ENCODE peak calls at places on chromosomes 2 and 18, in four cellular contexts. V, T, U and S are unnamed samples.

GRCh38 chr2:54366487-54367280 is 89.4 kb upstream of the SPTBN1 start:
- DNase-seq in V (no peak), T (no peak), U (no peak), S (no peak)

GRCh38 chr2:46404181-46404759 is 75.1 kb upstream of the TMEM247 start:
- DNase-seq in V (no peak), T (no peak), U (no peak), S (no peak)

GRCh38 chr2:95525294-95526035 is 40.9 kb upstream of the TRIM43B start:
- DNase-seq in V (no peak), T (peak; percentile 11), U (no peak), S (no peak)

GRCh38 chr2:27956895-27957294 is 66.4 kb downstream of the BABAM2 start:
- DNase-seq in V (no peak), T (no peak), U (no peak), S (no peak)

GRCh38 chr2:69817739-69818494 is 11.5 kb upstream of the GMCL1 start:
- DNase-seq in V (no peak), T (peak; percentile 16), U (no peak), S (no peak)

GRCh38 chr2:190563109-190563508 is 28.6 kb upstream of the NEMP2 start:
- DNase-seq in V (no peak), T (no peak), U (no peak), S (no peak)

GRCh38 chr2:195202163-195202845 is 454.7 kb upstream of the SLC39A10 start:
- DNase-seq in V (no peak), T (no peak), U (no peak), S (no peak)

GRCh38 chr2:196119926-196120325 is 51.3 kb upstream of the DNAH7 start:
- DNase-seq in V (no peak), T (no peak), U (no peak), S (no peak)

GRCh38 chr2:40716879-40717278 is 265.0 kb upstream of the SLC8A1 start:
- DNase-seq in V (no peak), T (no peak), U (no peak), S (no peak)

GRCh38 chr2:217418090-217418489 is 558.2 kb upstream of the TNP1 start:
- DNase-seq in V (no peak), T (no peak), U (no peak), S (no peak)

GRCh38 chr18:62523255-62523588 is 397 bp downstream of the ZCCHC2 start:
- DNase-seq in V (no peak), T (no peak), U (no peak), S (no peak)

GRCh38 chr2:72182547-72183460 is 35.1 kb upstream of the CYP26B1 start:
- DNase-seq in V (no peak), T (no peak), U (no peak), S (no peak)

GRCh38 chr2:5691659-5692529 is at the start of gene SOX11:
- DNase-seq in V (no peak), T (peak; percentile 99), U (no peak), S (no peak)

GRCh38 chr2:162732946-162733698 is 105.4 kb downstream of the KCNH7 start:
- DNase-seq in V (no peak), T (no peak), U (peak; percentile 20), S (no peak)

GRCh38 chr2:120988051-120988707 is 252.5 kb downstream of the GLI2 start:
- DNase-seq in V (no peak), T (no peak), U (no peak), S (no peak)

GRCh38 chr2:236794074-236794473 is 224.4 kb downstream of the ACKR3 start:
- DNase-seq in V (no peak), T (no peak), U (no peak), S (no peak)

GRCh38 chr2:1132328-1132964 is 181.8 kb downstream of the SNTG2 start:
- DNase-seq in V (no peak), T (no peak), U (no peak), S (no peak)

GRCh38 chr2:239139566-239139965 is 261.3 kb downstream of the HDAC4 start:
- DNase-seq in V (no peak), T (no peak), U (no peak), S (no peak)

GRCh38 chr2:99984781-99985525 is 157.4 kb downstream of the AFF3 start:
- DNase-seq in V (no peak), T (peak; percentile 65), U (no peak), S (no peak)

GRCh38 chr2:134240061-134240460 is 13.8 kb upstream of the MGAT5 start:
- DNase-seq in V (no peak), T (no peak), U (no peak), S (no peak)

GRCh38 chr2:149744845-149745244 is 157.3 kb upstream of the MMADHC start:
- DNase-seq in V (no peak), T (no peak), U (no peak), S (no peak)

GRCh38 chr2:118051956-118052355 is 36.3 kb upstream of the INSIG2 start:
- DNase-seq in V (no peak), T (no peak), U (no peak), S (no peak)

GRCh38 chr2:46695283-46695682 is 215.9 kb downstream of the TMEM247 start:
- DNase-seq in V (no peak), T (no peak), U (no peak), S (no peak)

GRCh38 chr2:196331143-196331542 is 159.8 kb upstream of the STK17B start:
- DNase-seq in V (no peak), T (no peak), U (no peak), S (no peak)

GRCh38 chr2:42859006-42859552 is 66.7 kb upstream of the HAAO start:
- DNase-seq in V (peak; percentile 55), T (peak; percentile 86), U (peak; percentile 52), S (peak; percentile 41)

GRCh38 chr18:24600076-24600654 is 139.7 kb downstream of the HRH4 start:
- DNase-seq in V (peak; percentile 11), T (peak; percentile 56), U (no peak), S (peak; percentile 2)

GRCh38 chr2:112644155-112644932 is 1.4 kb upstream of the SLC20A1 start:
- DNase-seq in V (no peak), T (no peak), U (no peak), S (no peak)

GRCh38 chr2:38174646-38175096 is 98.7 kb upstream of the CYP1B1 start:
- DNase-seq in V (no peak), T (no peak), U (no peak), S (no peak)

GRCh38 chr2:228728961-228729360 is 542.1 kb downstream of the PID1 start:
- DNase-seq in V (no peak), T (no peak), U (no peak), S (no peak)

GRCh38 chr2:129877795-129878775 is 101.4 kb upstream of the RAB6C start:
- DNase-seq in V (peak; percentile 30), T (no peak), U (no peak), S (peak; percentile 21)

GRCh38 chr2:174333502-174334277 is 1.1 kb upstream of the SP9 start:
- DNase-seq in V (no peak), T (no peak), U (no peak), S (no peak)

DNA sequence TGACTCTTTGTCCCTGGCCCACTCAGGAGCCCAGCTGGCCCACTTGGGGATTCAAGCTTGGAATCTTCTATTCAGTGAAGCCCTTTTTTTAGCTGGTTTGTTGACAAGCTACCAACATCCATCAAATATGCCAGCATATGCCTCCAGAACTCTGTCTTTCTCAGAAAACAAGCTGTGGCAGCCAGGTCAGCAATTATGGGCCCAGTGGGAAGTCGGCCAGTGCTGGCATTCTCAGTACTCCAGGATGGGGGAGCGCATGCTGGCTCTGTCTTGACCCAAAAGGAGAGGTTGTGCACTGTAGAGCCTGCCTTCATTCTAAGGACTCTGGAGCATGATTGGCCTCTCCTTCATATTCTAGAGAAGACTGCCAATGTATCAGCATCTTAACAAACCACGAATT is 401.5 kb downstream of the CNTNAP5 start:
- DNase-seq in V (no peak), T (no peak), U (no peak), S (no peak)
- TF ChIP-seq TAF1 in V (no peak), T (no peak), U (no peak), S (no peak)

DNA sequence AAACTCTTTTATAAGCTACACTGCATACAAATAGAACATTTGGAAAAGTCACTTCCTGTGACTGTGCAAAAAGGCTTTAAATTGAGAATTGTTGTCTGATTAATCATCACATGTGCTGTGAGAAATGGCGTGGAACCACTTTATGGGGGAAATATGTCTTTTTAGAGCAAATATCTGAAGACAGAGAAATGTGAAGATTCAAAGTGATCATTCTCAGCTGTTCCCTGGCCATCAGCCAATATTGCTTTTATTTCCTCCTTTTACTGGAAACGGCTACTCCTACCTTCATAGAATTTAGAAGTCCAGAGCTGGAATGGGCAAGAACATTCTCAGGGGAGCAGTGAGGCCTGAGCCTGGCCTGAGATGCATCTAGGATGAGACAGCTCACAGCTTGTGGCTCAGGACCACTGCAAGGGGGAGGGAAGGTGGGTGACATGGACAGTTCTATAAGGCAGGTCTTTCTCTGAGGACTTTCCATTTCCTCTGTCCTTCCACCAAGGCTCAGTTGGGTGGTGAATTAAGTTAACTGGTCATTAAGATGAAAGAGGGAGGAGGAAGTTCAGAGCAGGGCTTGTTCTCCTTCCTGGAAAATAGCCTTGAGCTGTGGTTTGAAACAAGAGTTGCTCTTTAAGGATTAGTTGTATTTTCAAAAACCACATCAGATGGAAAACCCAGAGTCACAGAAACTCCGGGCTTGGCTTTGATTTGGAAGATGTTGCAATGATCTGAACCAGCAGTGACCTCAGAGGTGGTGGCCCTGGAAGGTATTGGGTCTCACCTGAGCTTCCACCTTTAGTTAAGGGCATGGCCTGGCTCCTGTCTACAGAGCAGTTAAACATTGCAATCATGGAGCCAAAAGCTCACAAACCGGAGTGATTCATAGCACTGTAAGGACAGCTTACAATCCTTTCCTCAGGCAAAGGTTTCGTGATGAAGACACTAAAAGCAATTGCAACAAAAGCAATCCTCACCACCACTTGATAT is 144.3 kb downstream of the VAPA start:
- DNase-seq in V (no peak), T (no peak), U (no peak), S (no peak)
- TF ChIP-seq POLR2AphosphoS5 in V (no peak), T (peak; percentile 16), U (no peak), S (no peak)

GRCh38 chr18:33866386-33866785 is 288.4 kb downstream of the ASXL3 start:
- DNase-seq in V (no peak), T (no peak), U (no peak), S (no peak)

DNA sequence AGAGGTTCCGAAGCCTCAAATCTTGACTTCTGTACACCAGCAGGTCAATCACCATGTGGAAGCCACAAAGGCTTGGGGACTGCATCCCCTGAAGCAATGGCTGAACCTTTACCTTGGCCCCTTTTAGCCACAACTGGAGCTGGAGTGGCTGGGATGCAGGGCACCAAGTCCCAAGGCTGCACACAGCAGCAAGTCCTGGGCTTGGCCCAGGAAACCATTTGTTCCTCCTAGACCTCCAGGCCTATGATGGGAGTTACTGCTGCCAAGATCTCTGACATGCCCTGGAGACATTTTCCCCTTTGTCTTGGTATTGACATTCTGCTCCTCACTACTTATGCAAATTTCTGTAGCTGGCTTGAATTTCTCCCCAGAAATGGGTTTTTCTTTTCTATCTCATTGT is 285.9 kb downstream of the ASXL3 start:
- DNase-seq in V (no peak), T (no peak), U (no peak), S (no peak)
- TF ChIP-seq TAF1 in V (no peak), T (no peak), U (no peak), S (no peak)

DNA sequence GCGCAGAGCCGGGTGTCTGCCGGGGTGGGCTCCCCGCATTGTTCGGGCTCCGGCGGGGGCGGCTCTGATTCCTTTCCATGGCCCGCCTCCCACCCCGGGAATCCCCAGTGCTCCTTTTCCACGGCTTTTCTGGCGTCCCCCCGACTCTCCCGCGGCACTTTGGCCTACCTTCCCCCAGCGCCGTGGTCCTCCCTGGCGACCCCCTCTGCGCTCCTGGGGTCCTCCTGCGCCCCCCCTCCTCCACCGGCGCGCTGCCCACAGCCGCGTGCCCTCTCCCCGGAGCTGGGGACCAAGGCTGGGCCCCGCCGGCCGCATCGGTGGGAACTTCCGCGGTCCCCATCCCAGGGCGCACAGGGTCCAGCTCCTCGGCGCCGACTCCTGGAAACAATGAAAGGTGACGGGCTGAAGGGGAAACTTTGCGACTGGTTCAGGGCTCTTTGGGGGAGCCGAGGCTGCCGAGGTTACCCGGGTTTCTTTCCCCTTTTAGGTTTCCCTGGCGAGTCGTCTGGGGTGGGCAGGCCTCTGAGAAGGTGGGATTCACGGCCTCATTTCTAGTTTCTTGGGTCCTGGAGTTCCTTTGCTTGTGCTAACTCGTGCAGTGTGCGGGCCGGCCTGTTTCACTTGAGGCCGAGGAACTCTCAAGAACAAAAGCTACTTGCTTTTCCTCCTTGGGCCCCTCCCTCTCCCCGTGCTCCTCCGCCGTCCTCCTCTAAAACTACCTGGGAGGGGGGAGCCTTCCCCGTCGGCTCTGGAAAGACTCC is 2.2 kb downstream of the TGIF1 start:
- DNase-seq in V (no peak), T (peak; percentile 64), U (no peak), S (no peak)
- TF ChIP-seq POLR2AphosphoS5 in V (no peak), T (peak; percentile 12), U (no peak), S (no peak)